ENCODE peak calls at places on chromosomes 5 and 9, in five cellular contexts. One of them, this sample, is unnamed.

GRCh38 chr9:134944916-134945315 is 27.2 kb upstream of the FCN1 start:
- DNase-seq in ovary: peak
- DNase-seq in fibroblast of lung: no peak
- DNase-seq in lung: no peak
- DNase-seq in fibroblast of mammary gland: no peak
- DNase-seq in this sample: no peak

GRCh38 chr9:86097510-86098224 is 1.7 kb downstream of the GOLM1 start:
- DNase-seq in fibroblast of lung: no peak
- DNase-seq in lung: no peak
- DNase-seq in fibroblast of mammary gland: no peak
- DNase-seq in ovary: no peak
- DNase-seq in this sample: no peak

GRCh38 chr5:35651002-35651756 is 33.5 kb downstream of the SPEF2 start:
- DNase-seq in ovary: no peak
- DNase-seq in fibroblast of lung: peak
- DNase-seq in lung: no peak
- DNase-seq in fibroblast of mammary gland: peak
- DNase-seq in this sample: peak

GRCh38 chr5:54324651-54325271 is 14.4 kb upstream of the ARL15 start:
- DNase-seq in fibroblast of mammary gland: no peak
- DNase-seq in lung: no peak
- DNase-seq in fibroblast of lung: no peak
- DNase-seq in ovary: no peak
- DNase-seq in this sample: no peak

GRCh38 chr9:18705763-18706372 is 231.9 kb downstream of the ADAMTSL1 start:
- DNase-seq in fibroblast of mammary gland: no peak
- DNase-seq in lung: no peak
- DNase-seq in fibroblast of lung: peak
- DNase-seq in ovary: no peak
- DNase-seq in this sample: no peak

GRCh38 chr9:104769655-104770054 is 5.7 kb downstream of the NIPSNAP3B start:
- DNase-seq in fibroblast of mammary gland: no peak
- DNase-seq in ovary: no peak
- DNase-seq in lung: no peak
- DNase-seq in fibroblast of lung: no peak
- DNase-seq in this sample: no peak

GRCh38 chr5:180960209-180960608 is 28.4 kb upstream of the BTNL3 start:
- DNase-seq in lung: no peak
- DNase-seq in ovary: no peak
- DNase-seq in fibroblast of mammary gland: no peak
- DNase-seq in fibroblast of lung: no peak
- DNase-seq in this sample: no peak

GRCh38 chr9:88979021-88979420 is 12.2 kb upstream of the S1PR3 start:
- DNase-seq in lung: no peak
- DNase-seq in ovary: no peak
- DNase-seq in fibroblast of lung: no peak
- DNase-seq in fibroblast of mammary gland: no peak
- DNase-seq in this sample: no peak

GRCh38 chr9:121483049-121483448 is 16.6 kb downstream of the GGTA1 start:
- DNase-seq in fibroblast of lung: no peak
- DNase-seq in lung: no peak
- DNase-seq in ovary: no peak
- DNase-seq in fibroblast of mammary gland: peak
- DNase-seq in this sample: no peak

GRCh38 chr5:108451269-108451668 is 69.4 kb upstream of the FBXL17 start:
- DNase-seq in fibroblast of mammary gland: no peak
- DNase-seq in ovary: no peak
- DNase-seq in lung: no peak
- DNase-seq in fibroblast of lung: no peak
- DNase-seq in this sample: no peak

GRCh38 chr5:11045411-11045810 is 284.4 kb upstream of the DAP start:
- DNase-seq in lung: no peak
- DNase-seq in ovary: no peak
- DNase-seq in fibroblast of mammary gland: no peak
- DNase-seq in fibroblast of lung: no peak
- DNase-seq in this sample: no peak

GRCh38 chr5:126594077-126594476 is 942 bp downstream of the ALDH7A1 start:
- DNase-seq in fibroblast of mammary gland: peak
- DNase-seq in lung: no peak
- DNase-seq in fibroblast of lung: peak
- DNase-seq in ovary: no peak
- DNase-seq in this sample: no peak

GRCh38 chr9:112711050-112711689 is 6.7 kb downstream of the INIP start:
- DNase-seq in fibroblast of lung: peak
- DNase-seq in fibroblast of mammary gland: peak
- DNase-seq in ovary: no peak
- DNase-seq in lung: no peak
- DNase-seq in this sample: peak

GRCh38 chr9:136107155-136107952 is 11.3 kb downstream of the TMEM250 start:
- DNase-seq in fibroblast of mammary gland: no peak
- DNase-seq in fibroblast of lung: no peak
- DNase-seq in lung: no peak
- DNase-seq in ovary: no peak
- DNase-seq in this sample: no peak

GRCh38 chr5:2006193-2006970 is 123.7 kb upstream of the IRX4 start:
- DNase-seq in fibroblast of lung: no peak
- DNase-seq in ovary: no peak
- DNase-seq in lung: no peak
- DNase-seq in fibroblast of mammary gland: no peak
- DNase-seq in this sample: no peak

DNA sequence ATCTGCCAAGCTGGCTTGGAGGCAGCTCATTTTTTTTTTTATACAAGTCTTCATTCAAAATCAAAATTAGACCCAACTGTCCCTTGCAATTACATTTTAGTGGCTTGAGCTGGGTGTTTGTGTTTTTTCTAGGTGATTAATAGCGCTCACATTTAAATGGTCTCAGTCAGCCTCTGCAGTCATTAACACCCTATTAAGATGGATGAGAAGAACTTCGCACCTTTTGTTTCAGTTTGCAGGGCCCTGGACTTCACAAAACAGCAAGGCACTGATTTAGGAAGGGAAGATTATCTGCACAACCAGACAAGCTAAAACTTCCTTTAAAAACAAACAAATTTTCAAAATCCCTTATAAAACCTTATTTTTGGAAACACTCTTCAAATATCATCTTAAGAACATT is 374.8 kb downstream of the EFNA5 start:
- DNase-seq in ovary: no peak
- DNase-seq in fibroblast of lung: no peak
- DNase-seq in lung: no peak
- DNase-seq in fibroblast of mammary gland: no peak
- DNase-seq in this sample: no peak
- H3K4me3 ChIP-seq in ovary: no peak
- H3K4me3 ChIP-seq in fibroblast of lung: no peak
- H3K4me3 ChIP-seq in lung: no peak
- H3K4me3 ChIP-seq in fibroblast of mammary gland: no peak
- H3K4me3 ChIP-seq in this sample: no peak

GRCh38 chr9:4642351-4642750 is 19.7 kb upstream of the PLPP6 start:
- DNase-seq in fibroblast of mammary gland: no peak
- DNase-seq in ovary: no peak
- DNase-seq in lung: no peak
- DNase-seq in fibroblast of lung: no peak
- DNase-seq in this sample: no peak

GRCh38 chr9:4639420-4639819 is 22.7 kb upstream of the PLPP6 start:
- DNase-seq in lung: no peak
- DNase-seq in fibroblast of lung: no peak
- DNase-seq in ovary: no peak
- DNase-seq in fibroblast of mammary gland: no peak
- DNase-seq in this sample: no peak

GRCh38 chr9:4638968-4639367 is 23.1 kb upstream of the PLPP6 start:
- DNase-seq in fibroblast of lung: no peak
- DNase-seq in lung: no peak
- DNase-seq in ovary: no peak
- DNase-seq in fibroblast of mammary gland: no peak
- DNase-seq in this sample: no peak

GRCh38 chr9:4640027-4640426 is 22.1 kb upstream of the PLPP6 start:
- DNase-seq in ovary: no peak
- DNase-seq in fibroblast of mammary gland: peak
- DNase-seq in lung: no peak
- DNase-seq in fibroblast of lung: no peak
- DNase-seq in this sample: no peak
- TF ChIP-seq CTCF in ovary: no peak
- TF ChIP-seq CTCF in fibroblast of mammary gland: peak
- TF ChIP-seq CTCF in lung: no peak
- TF ChIP-seq CTCF in fibroblast of lung: peak
- TF ChIP-seq CTCF in this sample: peak

GRCh38 chr5:133030343-133031005 is 4.1 kb upstream of the ZCCHC10 start:
- DNase-seq in fibroblast of mammary gland: no peak
- DNase-seq in ovary: no peak
- DNase-seq in lung: no peak
- DNase-seq in fibroblast of lung: no peak
- DNase-seq in this sample: no peak

GRCh38 chr5:133029321-133029720 is 3.0 kb upstream of the ZCCHC10 start:
- DNase-seq in fibroblast of lung: no peak
- DNase-seq in lung: no peak
- DNase-seq in ovary: no peak
- DNase-seq in fibroblast of mammary gland: no peak
- DNase-seq in this sample: no peak

GRCh38 chr5:133025804-133026663 is at the start of gene ZCCHC10:
- DNase-seq in lung: peak
- DNase-seq in fibroblast of lung: peak
- DNase-seq in ovary: peak
- DNase-seq in fibroblast of mammary gland: peak
- DNase-seq in this sample: peak

GRCh38 chr5:133026664-133027153 is 360 bp upstream of the ZCCHC10 start:
- DNase-seq in lung: no peak
- DNase-seq in fibroblast of mammary gland: no peak
- DNase-seq in fibroblast of lung: no peak
- DNase-seq in ovary: no peak
- DNase-seq in this sample: no peak
- H3K4me3 ChIP-seq in lung: no peak
- H3K4me3 ChIP-seq in fibroblast of mammary gland: peak
- H3K4me3 ChIP-seq in fibroblast of lung: peak
- H3K4me3 ChIP-seq in ovary: peak
- H3K4me3 ChIP-seq in this sample: peak

DNA sequence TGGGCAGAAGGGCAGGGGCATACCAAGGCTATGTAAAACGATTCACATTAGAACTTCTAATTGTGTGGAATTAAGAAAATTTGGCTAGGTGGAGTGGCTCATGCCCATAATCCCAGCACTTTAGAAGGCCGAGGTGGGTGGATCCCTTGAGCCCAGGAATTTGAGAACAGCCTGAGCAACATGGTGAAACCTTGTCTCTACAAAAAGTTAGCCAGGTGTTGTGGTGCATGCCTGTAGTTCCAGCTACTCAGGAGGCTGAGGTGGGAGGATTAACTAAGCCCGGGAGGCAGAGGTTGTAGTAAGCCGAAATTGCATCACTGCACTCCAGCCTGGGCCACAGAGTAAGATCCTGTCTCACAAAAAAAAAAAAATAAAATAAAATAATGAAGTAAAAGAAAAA is 65.2 kb downstream of the LIX1 start:
- DNase-seq in fibroblast of mammary gland: no peak
- DNase-seq in fibroblast of lung: no peak
- DNase-seq in lung: no peak
- DNase-seq in ovary: no peak
- DNase-seq in this sample: no peak
- TF ChIP-seq CTCF in fibroblast of mammary gland: no peak
- TF ChIP-seq CTCF in fibroblast of lung: no peak
- TF ChIP-seq CTCF in lung: no peak
- TF ChIP-seq CTCF in ovary: no peak
- TF ChIP-seq CTCF in this sample: no peak